ENCODE peak calls at places on chromosome 11, in five cellular contexts. J is HCT116, A is endothelial cell of umbilical vein, E is transverse colon, T is stomach. L is an unnamed sample. For H3K4me1, the result is how much of the 10 kb centered on the place peaks cover.

GRCh38 chr11:110196241-110196754 is 100.1 kb downstream of the RDX start:
- DNase-seq in J (peak), A (peak), E (peak), T (no peak), L (no peak)

GRCh38 chr11:129896062-129896461 is 684 bp upstream of the NFRKB start:
- DNase-seq in J (no peak), A (no peak), E (no peak), T (no peak), L (no peak)

GRCh38 chr11:34899633-34900016 is 16.6 kb downstream of the APIP start:
- DNase-seq in J (no peak), A (no peak), E (no peak), T (no peak), L (no peak)

GRCh38 chr11:69699213-69699612 is 4.6 kb downstream of the FGF19 start:
- DNase-seq in J (no peak), A (no peak), E (no peak), T (no peak), L (no peak)

GRCh38 chr11:118202599-118203422 is 22.0 kb downstream of the JAML start:
- DNase-seq in J (no peak), A (no peak), E (peak), T (peak), L (no peak)

GRCh38 chr11:31972623-31973022 is 118.3 kb upstream of the RCN1 start:
- DNase-seq in J (no peak), A (no peak), E (no peak), T (no peak), L (no peak)

GRCh38 chr11:41121600-41121999 is 337.9 kb downstream of the LRRC4C start:
- DNase-seq in J (no peak), A (no peak), E (no peak), T (no peak), L (no peak)

GRCh38 chr11:6225896-6226295 is 8.5 kb downstream of the FHIP1B start:
- DNase-seq in J (no peak), A (peak), E (peak), T (no peak), L (no peak)

GRCh38 chr11:71302911-71303310 is 50.5 kb upstream of the SHANK2 start:
- DNase-seq in J (no peak), A (no peak), E (no peak), T (peak), L (no peak)

GRCh38 chr11:104531894-104532293 is 366.4 kb downstream of the CASP12 start:
- DNase-seq in J (no peak), A (no peak), E (no peak), T (no peak), L (no peak)

GRCh38 chr11:17008099-17008498 is 6.1 kb downstream of the PLEKHA7 start:
- DNase-seq in J (no peak), A (no peak), E (no peak), T (peak), L (no peak)

GRCh38 chr11:115618428-115618827 is 114.2 kb upstream of the CADM1 start:
- DNase-seq in J (no peak), A (no peak), E (no peak), T (no peak), L (no peak)

GRCh38 chr11:67025750-67026149 is 2.8 kb downstream of the SYT12 start:
- DNase-seq in J (no peak), A (no peak), E (no peak), T (no peak), L (no peak)
- H3K4me1 ChIP-seq in J (half or more), A (under half), E (under half), T (under half), L (under half)

DNA sequence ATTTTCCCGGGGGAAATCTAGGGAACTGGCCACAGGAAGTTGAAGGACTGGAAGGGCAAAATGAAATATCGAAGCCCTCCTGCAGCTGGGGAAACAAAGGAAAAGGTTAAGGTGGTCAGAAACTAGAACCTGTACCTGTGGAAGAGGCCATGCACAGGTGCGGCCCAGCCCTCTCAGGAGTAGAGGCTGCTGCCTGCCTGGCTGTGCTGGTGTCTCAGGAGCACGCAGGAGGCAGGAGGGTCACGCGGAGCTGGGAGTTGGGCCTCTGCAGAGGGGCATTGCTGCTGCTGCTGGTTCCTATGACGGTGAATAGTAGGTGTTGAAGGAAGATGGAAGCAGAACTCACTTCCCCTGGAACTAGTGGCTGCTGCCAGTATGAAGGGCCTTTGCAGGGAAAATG is 425.7 kb downstream of the NTM start:
- DNase-seq in J (no peak), A (no peak), E (no peak), T (no peak), L (no peak)
- H3K27ac ChIP-seq in J (no peak), A (no peak), E (no peak), T (no peak), L (no peak)

GRCh38 chr11:26985941-26986340 is 8.0 kb upstream of the FIBIN start:
- DNase-seq in J (no peak), A (no peak), E (no peak), T (no peak), L (no peak)
- TF ChIP-seq POLR2AphosphoS5 in J (no peak), A (no peak), E (no peak), T (no peak), L (no peak)

DNA sequence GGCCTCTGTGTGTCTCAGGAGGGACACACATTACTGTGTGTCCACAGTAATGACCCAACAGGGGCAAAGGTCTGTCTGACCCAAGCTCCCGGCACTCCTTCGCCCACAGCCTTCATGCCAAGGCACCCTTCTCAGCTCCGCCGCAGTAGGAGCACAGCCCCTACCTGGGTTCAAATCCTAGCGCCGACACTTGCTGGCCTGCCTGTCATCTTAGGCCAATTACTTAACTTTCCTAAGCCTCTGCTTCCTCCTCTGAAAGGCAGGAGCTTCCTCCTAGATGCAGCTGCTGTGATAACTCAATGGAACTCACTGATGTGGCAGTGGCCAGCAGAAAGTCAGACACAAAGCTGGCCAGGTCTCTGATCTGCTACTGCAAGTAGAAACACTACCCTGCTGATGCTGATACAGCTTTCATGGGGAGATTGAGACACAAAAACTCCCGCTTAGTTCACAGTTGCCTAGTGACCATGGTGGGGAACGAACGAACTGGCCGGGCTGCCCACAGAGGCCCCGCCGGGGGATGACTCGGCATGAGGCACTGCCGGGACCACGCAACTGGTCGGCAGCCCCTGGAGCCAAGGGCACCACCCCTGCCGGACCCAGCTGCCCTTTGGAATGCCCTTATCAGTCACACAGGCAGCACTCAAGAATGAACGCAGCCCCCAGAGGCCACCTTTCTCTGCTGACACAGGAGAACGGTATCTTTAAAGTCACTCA is 8.1 kb downstream of the EHD1 start:
- DNase-seq in J (no peak), A (peak), E (peak), T (no peak), L (no peak)
- H3K4me1 ChIP-seq in J (half or more), A (under half), E (half or more), T (half or more), L (under half)

L was measured in breast epithelium.